ENCODE peak calls at places on chromosomes 3 and 15, in ten cellular contexts. C, B, R, S, I, U, T, X, V and N are unnamed samples.
A peak's percentile ranks its signal among the peaks of the same experiment; 100 is the strongest.

GRCh38 chr3:12370758-12371157 is 81.9 kb downstream of the PPARG start:
- DNase-seq in C (no peak), B (peak; percentile 33), R (no peak), S (peak; percentile 58), I (no peak), U (no peak), T (peak; percentile 70), X (peak; percentile 28), V (peak; percentile 54), N (peak; percentile 56)

GRCh38 chr3:54563661-54564200 is 364.1 kb downstream of the LRTM1 start:
- DNase-seq in C (no peak), B (no peak), R (no peak), S (no peak), I (no peak), U (no peak), T (no peak), X (no peak), V (no peak), N (no peak)

GRCh38 chr3:179026636-179027035 is 45.0 kb downstream of the ZMAT3 start:
- DNase-seq in C (no peak), B (no peak), R (no peak), S (peak; percentile 39), I (no peak), U (no peak), T (peak; percentile 47), X (no peak), V (peak; percentile 32), N (peak; percentile 56)

GRCh38 chr15:90191795-90192494 is 9.2 kb upstream of the SEMA4B start:
- DNase-seq in C (peak; percentile 81), B (peak; percentile 91), R (no peak), S (peak; percentile 60), I (peak; percentile 74), U (peak; percentile 62), T (no peak), X (no peak), V (peak; percentile 77), N (peak; percentile 52)

GRCh38 chr3:138569090-138569489 is 25.0 kb downstream of the CEP70 start:
- DNase-seq in C (no peak), B (no peak), R (no peak), S (no peak), I (no peak), U (no peak), T (no peak), X (no peak), V (no peak), N (no peak)

GRCh38 chr3:179801263-179801662 is 148.4 kb downstream of the USP13 start:
- DNase-seq in C (no peak), B (no peak), R (no peak), S (peak; percentile 97), I (no peak), U (no peak), T (peak; percentile 98), X (no peak), V (peak; percentile 97), N (peak; percentile 89)

GRCh38 chr3:116059421-116060096 is 385.7 kb downstream of the LSAMP start:
- DNase-seq in C (no peak), B (no peak), R (peak; percentile 61), S (peak; percentile 54), I (no peak), U (no peak), T (peak; percentile 92), X (peak; percentile 84), V (peak; percentile 29), N (peak; percentile 85)

GRCh38 chr15:82177291-82178010 is 85.1 kb downstream of the EFL1 start:
- DNase-seq in C (peak; percentile 5), B (no peak), R (no peak), S (peak; percentile 35), I (no peak), U (no peak), T (peak; percentile 82), X (no peak), V (peak; percentile 66), N (peak; percentile 56)

GRCh38 chr15:60054472-60054871 is 50.4 kb downstream of the FOXB1 start:
- DNase-seq in C (no peak), B (no peak), R (no peak), S (no peak), I (no peak), U (no peak), T (no peak), X (no peak), V (no peak), N (no peak)

GRCh38 chr3:84965141-84965540 is 6.4 kb downstream of the CADM2 start:
- DNase-seq in C (no peak), B (no peak), R (peak; percentile 58), S (peak; percentile 0), I (no peak), U (no peak), T (no peak), X (peak; percentile 78), V (peak; percentile 0), N (no peak)

GRCh38 chr15:40063563-40064011 is 24.6 kb upstream of the SRP14 start:
- DNase-seq in C (no peak), B (no peak), R (no peak), S (peak; percentile 36), I (peak; percentile 48), U (peak; percentile 69), T (peak; percentile 67), X (no peak), V (no peak), N (peak; percentile 63)

GRCh38 chr3:8776406-8776805 is 7.0 kb upstream of the OXTR start:
- DNase-seq in C (no peak), B (no peak), R (no peak), S (peak; percentile 97), I (no peak), U (no peak), T (peak; percentile 79), X (no peak), V (peak; percentile 75), N (peak; percentile 52)

DNA sequence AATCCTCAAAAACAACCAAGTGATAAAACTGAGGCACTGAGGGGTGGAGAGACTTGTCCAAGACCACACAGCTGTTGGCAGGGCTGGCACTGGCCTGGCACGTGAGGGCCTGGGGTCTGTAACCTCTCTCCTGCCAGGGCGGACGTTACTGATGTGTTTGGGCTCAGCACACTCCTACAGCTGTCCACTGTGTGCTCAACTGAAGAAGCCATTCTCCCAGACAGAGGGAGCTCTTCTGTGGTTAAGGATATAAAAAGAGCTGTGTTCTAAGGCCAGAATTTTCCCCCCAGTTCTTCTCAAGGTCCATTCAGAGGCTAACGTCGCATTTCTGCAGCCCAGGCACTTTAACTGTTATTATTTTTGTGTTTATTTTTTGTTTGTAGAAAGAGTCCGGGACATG is 429.0 kb upstream of the ATP11B start:
- DNase-seq in C (no peak), B (no peak), R (no peak), S (no peak), I (no peak), U (no peak), T (no peak), X (no peak), V (no peak), N (no peak)
- TF ChIP-seq CTCF in C (no peak), B (no peak), R (peak; percentile 17), S (no peak), I (no peak), U (no peak), T (no peak), X (peak; percentile 31), V (no peak), N (no peak)

GRCh38 chr3:107512108-107512507 is 10.7 kb upstream of the BBX start:
- DNase-seq in C (no peak), B (no peak), R (no peak), S (no peak), I (no peak), U (no peak), T (peak; percentile 4), X (no peak), V (no peak), N (no peak)
- TF ChIP-seq CTCF in C (no peak), B (no peak), R (peak; percentile 27), S (peak; percentile 3), I (no peak), U (no peak), T (peak; percentile 7), X (peak; percentile 40), V (peak; percentile 8), N (no peak)

GRCh38 chr3:52431459-52432223 is 13.3 kb downstream of the SEMA3G start:
- DNase-seq in C (no peak), B (no peak), R (no peak), S (no peak), I (no peak), U (no peak), T (no peak), X (no peak), V (no peak), N (no peak)

GRCh38 chr3:52430416-52430810 is 14.5 kb downstream of the SEMA3G start:
- DNase-seq in C (no peak), B (no peak), R (no peak), S (no peak), I (no peak), U (no peak), T (no peak), X (no peak), V (no peak), N (no peak)

GRCh38 chr3:52429031-52429430 is 15.9 kb downstream of the SEMA3G start:
- DNase-seq in C (no peak), B (no peak), R (no peak), S (no peak), I (no peak), U (no peak), T (no peak), X (no peak), V (no peak), N (no peak)

GRCh38 chr3:52429779-52430415 is 15.0 kb downstream of the SEMA3G start:
- DNase-seq in C (no peak), B (no peak), R (no peak), S (peak; percentile 32), I (no peak), U (no peak), T (no peak), X (no peak), V (peak; percentile 26), N (no peak)

DNA sequence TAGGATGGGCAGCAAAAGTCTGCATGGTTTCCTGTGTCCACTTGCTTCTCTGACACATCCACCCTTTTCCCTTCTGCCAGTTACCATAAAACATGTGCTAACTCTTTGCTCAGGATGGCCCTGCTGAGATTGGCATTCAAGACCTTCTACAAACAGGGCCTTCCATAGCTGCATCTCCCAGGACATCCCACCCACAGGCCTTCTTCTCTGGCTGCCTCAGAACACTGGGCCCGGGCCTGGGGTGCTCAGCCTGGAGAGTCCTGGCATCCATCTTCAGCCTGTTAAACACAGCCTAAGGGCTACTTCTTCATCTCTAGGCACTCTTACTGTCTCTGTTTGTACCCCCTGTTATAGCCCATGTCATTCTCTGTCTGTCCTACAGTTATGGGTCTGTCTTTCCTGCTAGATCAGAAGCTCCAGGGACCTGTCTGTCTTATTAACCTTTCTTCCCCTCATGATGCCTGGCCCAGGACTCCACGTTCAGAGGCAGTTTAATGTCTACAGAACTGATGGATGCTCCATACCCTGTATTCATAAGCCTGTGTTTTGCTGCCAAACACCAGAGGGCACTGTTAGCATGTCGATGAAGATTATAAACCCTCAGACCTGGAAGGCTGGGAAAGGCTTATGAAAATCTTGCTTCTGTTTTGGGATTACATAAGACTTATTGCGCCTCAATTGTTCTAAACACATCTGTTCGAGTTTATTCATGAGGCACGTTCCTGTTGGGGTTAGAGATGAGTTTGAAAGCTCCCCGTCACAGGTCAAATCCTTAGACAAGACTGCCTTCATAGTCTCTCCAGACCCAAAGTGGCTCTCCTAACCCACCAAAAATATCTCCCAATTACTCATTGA is 16.5 kb downstream of the SEMA3G start:
- DNase-seq in C (peak; percentile 58), B (peak; percentile 54), R (no peak), S (peak; percentile 91), I (no peak), U (no peak), T (peak; percentile 84), X (peak; percentile 42), V (peak; percentile 89), N (peak; percentile 90)
- TF ChIP-seq CTCF in C (peak; percentile 68), B (peak; percentile 71), R (peak; percentile 81), S (peak; percentile 89), I (peak; percentile 84), U (peak; percentile 78), T (peak; percentile 89), X (peak; percentile 82), V (peak; percentile 89), N (peak; percentile 81)

GRCh38 chr3:153528473-153528872 is 366.4 kb downstream of the RAP2B start:
- DNase-seq in C (no peak), B (no peak), R (no peak), S (no peak), I (no peak), U (no peak), T (no peak), X (no peak), V (no peak), N (no peak)
- TF ChIP-seq CTCF in C (no peak), B (no peak), R (no peak), S (no peak), I (no peak), U (no peak), T (no peak), X (no peak), V (no peak), N (no peak)